ENCODE peak calls at places on chromosomes 11 and 22, in nine cellular contexts. F is CD8-positive, alpha-beta memory T cell; L is cardiac muscle cell; N is RWPE1; R is transverse colon; O is tibial nerve; W is endothelial cell of umbilical vein; E is spleen; I is Peyer's patch. D is an unnamed sample.

GRCh38 chr11:132683602-132684001 is 848.7 kb downstream of the OPCML start:
- DNase-seq in F (no peak), O (no peak), E (no peak), L (no peak), I (no peak), W (no peak), R (no peak), N (no peak), D (no peak)

GRCh38 chr22:46587492-46588278 is 32.5 kb upstream of the GRAMD4 start:
- DNase-seq in E (peak), O (no peak), R (peak), N (no peak), W (no peak), F (no peak), I (peak), L (no peak), D (peak)

GRCh38 chr22:24485170-24485569 is 10.0 kb upstream of the UPB1 start:
- DNase-seq in W (no peak), N (no peak), F (no peak), I (no peak), R (no peak), O (no peak), L (no peak), E (no peak), D (no peak)

GRCh38 chr11:36385121-36385530 is 89.0 kb downstream of the PRR5L start:
- DNase-seq in E (no peak), O (no peak), N (no peak), L (no peak), F (no peak), W (no peak), R (no peak), I (no peak), D (no peak)

GRCh38 chr11:64687204-64687603 is 35.8 kb downstream of the NRXN2 start:
- DNase-seq in L (no peak), F (no peak), E (peak), W (peak), I (no peak), R (no peak), O (peak), N (no peak), D (no peak)

GRCh38 chr11:104146421-104146820 is 17.5 kb downstream of the PDGFD start:
- DNase-seq in W (no peak), I (no peak), R (no peak), E (no peak), O (no peak), F (no peak), N (no peak), L (no peak), D (no peak)

GRCh38 chr11:14454861-14455632 is 44.6 kb downstream of the COPB1 start:
- DNase-seq in L (peak), I (no peak), F (no peak), O (no peak), E (no peak), R (no peak), W (peak), N (peak), D (no peak)

GRCh38 chr11:37352485-37352884 is 754.4 kb upstream of the RAG2 start:
- DNase-seq in N (no peak), O (no peak), F (no peak), W (no peak), E (no peak), I (no peak), R (no peak), L (peak), D (no peak)

GRCh38 chr22:19884954-19885751 is 30.5 kb upstream of the GNB1L start:
- DNase-seq in I (peak), F (no peak), N (no peak), E (peak), L (no peak), W (no peak), R (no peak), O (no peak), D (no peak)

GRCh38 chr11:28837599-28837998 is 729.4 kb downstream of the METTL15 start:
- DNase-seq in E (no peak), N (no peak), W (no peak), F (no peak), I (no peak), O (no peak), R (no peak), L (no peak), D (no peak)

GRCh38 chr22:50129121-50129734 is 39.4 kb downstream of the MOV10L1 start:
- DNase-seq in R (no peak), O (no peak), L (no peak), W (no peak), E (no peak), I (no peak), F (no peak), N (no peak), D (no peak)

GRCh38 chr11:128848815-128849455 is 18.2 kb downstream of the KCNJ1 start:
- DNase-seq in R (peak), O (peak), W (peak), N (peak), F (peak), E (peak), L (peak), I (no peak), D (peak)

GRCh38 chr11:115222218-115222862 is 281.9 kb downstream of the CADM1 start:
- DNase-seq in F (no peak), E (no peak), O (no peak), L (no peak), R (peak), N (peak), W (peak), I (no peak), D (no peak)

GRCh38 chr22:44410396-44411056 is 87.5 kb downstream of the RTL6 start:
- DNase-seq in R (no peak), L (peak), N (no peak), F (no peak), O (no peak), I (peak), W (no peak), E (peak), D (peak)

GRCh38 chr22:30265851-30266444 is 703 bp downstream of the OSM start:
- DNase-seq in O (no peak), E (peak), L (no peak), R (peak), W (no peak), N (no peak), I (no peak), F (peak), D (peak)

GRCh38 chr11:120710354-120711187 is 199.0 kb downstream of the GRIK4 start:
- DNase-seq in F (no peak), N (peak), W (no peak), R (peak), I (no peak), L (peak), O (peak), E (peak), D (no peak)

GRCh38 chr11:73860202-73860601 is 16.4 kb downstream of the COA4 start:
- DNase-seq in N (no peak), O (no peak), E (no peak), W (no peak), L (no peak), R (no peak), F (no peak), I (no peak), D (no peak)
- H3K27ac ChIP-seq in N (no peak), O (no peak), E (no peak), W (no peak), L (no peak), R (no peak), F (no peak), I (no peak), D (no peak)

GRCh38 chr11:10881892-10882291 is 24.0 kb upstream of the ZBED5 start:
- DNase-seq in O (no peak), R (no peak), F (no peak), N (no peak), E (no peak), I (no peak), L (no peak), W (no peak), D (no peak)
- H3K27ac ChIP-seq in O (no peak), R (no peak), F (no peak), N (no peak), E (no peak), I (no peak), L (no peak), W (no peak), D (no peak)

DNA sequence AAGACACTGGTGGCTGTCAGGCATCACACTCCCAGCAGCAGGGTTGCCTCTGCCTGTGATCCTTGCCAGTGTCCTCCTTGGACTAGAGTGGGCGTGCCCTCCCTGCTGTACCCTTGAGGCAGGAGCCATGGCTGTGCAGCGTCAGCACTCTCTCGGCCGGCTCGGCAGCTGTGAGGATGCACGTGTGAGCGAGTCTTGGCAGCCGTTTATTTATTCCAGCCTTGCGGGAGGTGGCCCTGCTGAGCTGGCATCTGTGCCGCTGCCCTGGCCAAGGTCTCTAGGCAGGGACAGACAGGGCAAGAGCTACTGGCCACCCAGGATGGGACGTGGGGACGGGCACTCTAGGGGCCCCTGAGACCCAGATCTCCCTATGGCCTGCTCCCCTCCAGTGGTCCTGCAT is 33.9 kb downstream of the TSPAN4 start:
- DNase-seq in O (no peak), R (no peak), E (peak), L (no peak), N (no peak), F (no peak), I (no peak), W (no peak), D (no peak)
- H3K27ac ChIP-seq in O (peak), R (no peak), E (peak), L (no peak), N (peak), F (no peak), I (no peak), W (no peak), D (no peak)

GRCh38 chr11:124875943-124876817 is 10.9 kb downstream of the ROBO3 start:
- DNase-seq in W (peak), L (peak), N (peak), E (peak), I (peak), R (peak), F (peak), O (peak), D (peak)
- H3K27ac ChIP-seq in W (peak), L (no peak), N (peak), E (peak), I (peak), R (peak), F (peak), O (peak), D (peak)

GRCh38 chr22:37547249-37547741 is 13.0 kb upstream of the CDC42EP1 start:
- DNase-seq in O (no peak), F (no peak), L (no peak), R (no peak), W (no peak), I (no peak), E (no peak), N (no peak), D (no peak)
- H3K27ac ChIP-seq in O (peak), F (no peak), L (peak), R (peak), W (peak), I (peak), E (peak), N (peak), D (peak)

DNA sequence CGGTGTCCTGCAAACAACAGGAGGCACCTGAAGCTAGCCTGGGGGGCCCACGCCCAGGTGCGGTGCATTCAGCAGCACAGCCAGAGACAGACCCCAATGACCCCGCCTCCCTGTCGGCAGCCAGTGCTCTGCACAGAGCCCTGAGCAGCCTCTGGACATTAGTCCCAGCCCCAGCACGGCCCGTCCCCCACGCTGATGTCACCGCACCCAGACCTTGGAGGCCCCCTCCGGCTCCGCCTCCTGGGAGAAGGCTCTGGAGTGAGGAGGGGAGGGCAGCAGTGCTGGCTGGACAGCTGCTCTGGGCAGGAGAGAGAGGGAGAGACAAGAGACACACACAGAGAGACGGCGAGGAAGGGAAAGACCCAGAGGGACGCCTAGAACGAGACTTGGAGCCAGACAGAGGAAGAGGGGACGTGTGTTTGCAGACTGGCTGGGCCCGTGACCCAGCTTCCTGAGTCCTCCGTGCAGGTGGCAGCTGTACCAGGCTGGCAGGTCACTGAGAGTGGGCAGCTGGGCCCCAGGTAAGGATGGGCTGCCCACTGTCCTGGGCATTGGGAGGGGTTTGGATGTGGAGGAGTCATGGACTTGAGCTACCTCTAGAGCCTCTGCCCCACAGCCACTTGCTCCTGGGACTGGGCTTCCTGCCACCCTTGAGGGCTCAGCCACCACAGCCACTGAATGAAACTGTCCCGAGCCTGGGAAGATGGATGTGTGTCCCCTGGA is at the start of gene MYO7A:
- DNase-seq in E (no peak), W (peak), R (peak), F (no peak), O (no peak), I (peak), L (peak), N (no peak), D (no peak)
- H3K27ac ChIP-seq in E (no peak), W (no peak), R (no peak), F (no peak), O (peak), I (peak), L (no peak), N (no peak), D (no peak)

GRCh38 chr11:61305417-61305816 is 10.3 kb upstream of the VWCE start:
- DNase-seq in O (no peak), W (no peak), R (no peak), N (no peak), L (no peak), E (no peak), F (no peak), I (no peak), D (no peak)

GRCh38 chr11:61298663-61299244 is 3.6 kb upstream of the VWCE start:
- DNase-seq in O (no peak), N (no peak), W (no peak), I (no peak), E (peak), R (no peak), F (no peak), L (no peak), D (no peak)

GRCh38 chr11:61306221-61306620 is 11.1 kb upstream of the VWCE start:
- DNase-seq in E (no peak), N (no peak), R (no peak), O (no peak), F (no peak), L (no peak), I (no peak), W (no peak), D (no peak)

GRCh38 chr11:61303725-61304124 is 8.6 kb upstream of the VWCE start:
- DNase-seq in O (no peak), F (no peak), R (no peak), L (no peak), W (no peak), E (peak), N (no peak), I (no peak), D (no peak)

GRCh38 chr11:61302550-61302949 is 7.4 kb upstream of the VWCE start:
- DNase-seq in I (no peak), O (no peak), N (no peak), L (no peak), F (no peak), E (peak), W (no peak), R (no peak), D (no peak)
- H3K27ac ChIP-seq in I (no peak), O (no peak), N (peak), L (no peak), F (no peak), E (no peak), W (no peak), R (no peak), D (no peak)